ENCODE peak calls at places on chromosomes 7 and 10, in seven cellular contexts. One of them, this sample, is unnamed.

GRCh38 chr10:30503700-30504462 is 69.9 kb downstream of the MAP3K8 start:
- DNase-seq in fibroblast of lung: no peak
- DNase-seq in GM23248: no peak
- DNase-seq in hepatocyte: no peak
- DNase-seq in K562: peak; percentile 64
- DNase-seq in mammary epithelial cell: no peak
- DNase-seq in neural progenitor cell: no peak
- DNase-seq in this sample: no peak

GRCh38 chr10:11335167-11335652 is 276.2 kb downstream of the USP6NL start:
- DNase-seq in neural progenitor cell: no peak
- DNase-seq in mammary epithelial cell: no peak
- DNase-seq in GM23248: no peak
- DNase-seq in hepatocyte: peak; percentile 67
- DNase-seq in fibroblast of lung: no peak
- DNase-seq in K562: peak; percentile 35
- DNase-seq in this sample: peak; percentile 39

GRCh38 chr7:22730921-22731654 is 4.1 kb downstream of the IL6 start:
- DNase-seq in hepatocyte: no peak
- DNase-seq in GM23248: peak; percentile 88
- DNase-seq in fibroblast of lung: peak; percentile 77
- DNase-seq in neural progenitor cell: no peak
- DNase-seq in K562: no peak
- DNase-seq in mammary epithelial cell: peak; percentile 91
- DNase-seq in this sample: peak; percentile 80

GRCh38 chr10:97499561-97500296 is 1.0 kb downstream of the UBTD1 start:
- DNase-seq in mammary epithelial cell: peak; percentile 35
- DNase-seq in fibroblast of lung: peak; percentile 78
- DNase-seq in K562: peak; percentile 24
- DNase-seq in hepatocyte: no peak
- DNase-seq in GM23248: peak; percentile 86
- DNase-seq in neural progenitor cell: peak; percentile 32
- DNase-seq in this sample: peak; percentile 42

GRCh38 chr7:18352339-18353255 is 143.0 kb upstream of the HDAC9 start:
- DNase-seq in neural progenitor cell: peak; percentile 65
- DNase-seq in K562: peak; percentile 37
- DNase-seq in hepatocyte: peak; percentile 73
- DNase-seq in GM23248: peak; percentile 83
- DNase-seq in fibroblast of lung: peak; percentile 78
- DNase-seq in mammary epithelial cell: peak; percentile 67
- DNase-seq in this sample: peak; percentile 58

GRCh38 chr7:51867117-51867516 is 550.5 kb upstream of the COBL start:
- DNase-seq in hepatocyte: no peak
- DNase-seq in mammary epithelial cell: no peak
- DNase-seq in K562: no peak
- DNase-seq in neural progenitor cell: no peak
- DNase-seq in GM23248: no peak
- DNase-seq in fibroblast of lung: no peak
- DNase-seq in this sample: no peak

GRCh38 chr10:49362596-49363260 is 33.2 kb downstream of the DRGX start:
- DNase-seq in mammary epithelial cell: no peak
- DNase-seq in fibroblast of lung: no peak
- DNase-seq in K562: no peak
- DNase-seq in neural progenitor cell: no peak
- DNase-seq in GM23248: no peak
- DNase-seq in hepatocyte: peak; percentile 54
- DNase-seq in this sample: no peak

GRCh38 chr10:100687143-100687953 is 58.0 kb upstream of the PAX2 start:
- DNase-seq in hepatocyte: no peak
- DNase-seq in mammary epithelial cell: no peak
- DNase-seq in fibroblast of lung: no peak
- DNase-seq in K562: no peak
- DNase-seq in neural progenitor cell: peak; percentile 24
- DNase-seq in GM23248: no peak
- DNase-seq in this sample: no peak

GRCh38 chr7:2897023-2897422 is 52.9 kb upstream of the GNA12 start:
- DNase-seq in hepatocyte: no peak
- DNase-seq in fibroblast of lung: no peak
- DNase-seq in K562: no peak
- DNase-seq in mammary epithelial cell: no peak
- DNase-seq in neural progenitor cell: no peak
- DNase-seq in GM23248: no peak
- DNase-seq in this sample: no peak

GRCh38 chr7:69795932-69796331 is 197.7 kb downstream of the AUTS2 start:
- DNase-seq in K562: no peak
- DNase-seq in GM23248: no peak
- DNase-seq in neural progenitor cell: no peak
- DNase-seq in mammary epithelial cell: no peak
- DNase-seq in hepatocyte: no peak
- DNase-seq in fibroblast of lung: no peak
- DNase-seq in this sample: no peak

GRCh38 chr7:151109094-151110048 is 23.1 kb downstream of the AGAP3 start:
- DNase-seq in K562: peak; percentile 80
- DNase-seq in fibroblast of lung: peak; percentile 69
- DNase-seq in mammary epithelial cell: no peak
- DNase-seq in neural progenitor cell: no peak
- DNase-seq in hepatocyte: peak; percentile 56
- DNase-seq in GM23248: peak; percentile 71
- DNase-seq in this sample: no peak

GRCh38 chr7:154505362-154505761 is 453.2 kb downstream of the DPP6 start:
- DNase-seq in GM23248: no peak
- DNase-seq in mammary epithelial cell: no peak
- DNase-seq in K562: no peak
- DNase-seq in hepatocyte: no peak
- DNase-seq in fibroblast of lung: no peak
- DNase-seq in neural progenitor cell: no peak
- DNase-seq in this sample: no peak

GRCh38 chr10:129958118-129958685 is 5.9 kb downstream of the EBF3 start:
- DNase-seq in fibroblast of lung: no peak
- DNase-seq in GM23248: no peak
- DNase-seq in hepatocyte: no peak
- DNase-seq in neural progenitor cell: peak; percentile 70
- DNase-seq in K562: no peak
- DNase-seq in mammary epithelial cell: no peak
- DNase-seq in this sample: no peak

GRCh38 chr7:43612599-43613589 is 30.0 kb downstream of the STK17A start:
- DNase-seq in GM23248: peak; percentile 84
- DNase-seq in hepatocyte: no peak
- DNase-seq in fibroblast of lung: peak; percentile 65
- DNase-seq in neural progenitor cell: no peak
- DNase-seq in mammary epithelial cell: no peak
- DNase-seq in K562: no peak
- DNase-seq in this sample: peak; percentile 75

GRCh38 chr10:88728107-88728763 is 22.2 kb downstream of the LIPK start:
- DNase-seq in hepatocyte: peak; percentile 7
- DNase-seq in mammary epithelial cell: peak; percentile 3
- DNase-seq in fibroblast of lung: no peak
- DNase-seq in neural progenitor cell: peak; percentile 81
- DNase-seq in GM23248: peak; percentile 22
- DNase-seq in K562: peak; percentile 60
- DNase-seq in this sample: no peak

GRCh38 chr10:133058267-133059092 is 29.2 kb upstream of the ADGRA1 start:
- DNase-seq in fibroblast of lung: no peak
- DNase-seq in hepatocyte: no peak
- DNase-seq in mammary epithelial cell: no peak
- DNase-seq in K562: no peak
- DNase-seq in GM23248: peak; percentile 29
- DNase-seq in neural progenitor cell: no peak
- DNase-seq in this sample: no peak

DNA sequence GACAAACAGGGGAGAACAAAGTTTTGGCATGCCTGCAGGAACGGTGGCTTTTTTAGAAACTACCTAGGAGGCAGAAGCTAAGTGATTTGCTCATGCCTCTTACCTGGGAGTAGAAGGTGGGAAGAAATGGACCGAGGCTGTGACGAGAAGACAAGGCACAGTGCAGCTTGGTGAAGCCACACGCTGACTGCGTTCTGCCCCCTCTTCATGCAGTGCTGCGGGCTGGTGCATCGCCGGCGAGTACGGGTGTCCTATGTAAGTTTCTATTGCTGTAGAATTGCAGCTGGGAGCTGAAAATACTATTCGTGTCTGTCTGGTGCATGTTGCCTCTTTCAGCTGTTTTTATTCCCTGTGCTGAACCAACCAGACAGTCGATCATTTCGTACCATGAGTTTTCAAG is 120.8 kb downstream of the CACNB2 start:
- DNase-seq in hepatocyte: no peak
- DNase-seq in GM23248: no peak
- DNase-seq in fibroblast of lung: no peak
- DNase-seq in neural progenitor cell: peak; percentile 5
- DNase-seq in mammary epithelial cell: no peak
- DNase-seq in K562: no peak
- DNase-seq in this sample: no peak
- H2AFZ ChIP-seq in hepatocyte: no peak overlapping the region
- H2AFZ ChIP-seq in GM23248: peak overlapping the region; percentile 60
- H2AFZ ChIP-seq in fibroblast of lung: no peak overlapping the region
- H2AFZ ChIP-seq in neural progenitor cell: peak overlapping the region; percentile 98
- H2AFZ ChIP-seq in mammary epithelial cell: no peak overlapping the region
- H2AFZ ChIP-seq in K562: no peak overlapping the region
- H2AFZ ChIP-seq in this sample: no peak overlapping the region

GRCh38 chr10:32618482-32618881 is 172.5 kb downstream of the CCDC7 start:
- DNase-seq in mammary epithelial cell: no peak
- DNase-seq in fibroblast of lung: no peak
- DNase-seq in hepatocyte: no peak
- DNase-seq in neural progenitor cell: no peak
- DNase-seq in K562: no peak
- DNase-seq in GM23248: no peak
- DNase-seq in this sample: peak; percentile 2

GRCh38 chr10:32621969-32622368 is 176.0 kb downstream of the CCDC7 start:
- DNase-seq in K562: no peak
- DNase-seq in GM23248: no peak
- DNase-seq in neural progenitor cell: no peak
- DNase-seq in mammary epithelial cell: no peak
- DNase-seq in hepatocyte: no peak
- DNase-seq in fibroblast of lung: no peak
- DNase-seq in this sample: no peak

GRCh38 chr10:32622409-32622808 is 176.5 kb downstream of the CCDC7 start:
- DNase-seq in hepatocyte: no peak
- DNase-seq in fibroblast of lung: no peak
- DNase-seq in mammary epithelial cell: no peak
- DNase-seq in K562: no peak
- DNase-seq in GM23248: no peak
- DNase-seq in neural progenitor cell: no peak
- DNase-seq in this sample: no peak

DNA sequence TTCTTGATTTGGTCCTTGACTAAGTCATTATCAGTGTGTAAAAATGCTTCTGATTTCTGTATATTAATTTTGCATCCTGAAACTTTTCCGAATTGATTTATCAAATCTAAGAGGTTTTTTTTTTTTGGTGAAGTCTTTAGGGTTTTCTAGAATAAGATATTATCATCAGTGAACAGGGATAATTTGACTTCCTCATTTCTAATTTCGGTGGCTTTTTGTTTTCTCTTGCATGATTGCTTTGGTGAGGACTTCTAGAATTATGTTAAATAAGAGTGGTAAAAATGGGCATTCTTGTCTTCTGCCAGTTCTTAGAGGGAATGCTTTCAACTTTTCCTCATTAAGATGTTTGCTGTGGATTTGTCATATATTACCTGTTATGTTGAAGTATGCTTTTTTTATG is 170.5 kb downstream of the CCDC7 start:
- DNase-seq in mammary epithelial cell: no peak
- DNase-seq in neural progenitor cell: no peak
- DNase-seq in fibroblast of lung: no peak
- DNase-seq in GM23248: no peak
- DNase-seq in K562: no peak
- DNase-seq in hepatocyte: no peak
- DNase-seq in this sample: no peak
- TF ChIP-seq EZH2 in mammary epithelial cell: no peak
- TF ChIP-seq EZH2 in neural progenitor cell: no peak
- TF ChIP-seq EZH2 in fibroblast of lung: no peak
- TF ChIP-seq EZH2 in GM23248: no peak
- TF ChIP-seq EZH2 in K562: no peak
- TF ChIP-seq EZH2 in hepatocyte: no peak
- TF ChIP-seq EZH2 in this sample: no peak

GRCh38 chr7:94366163-94366562 is 28.5 kb upstream of the COL1A2 start:
- DNase-seq in hepatocyte: no peak
- DNase-seq in GM23248: no peak
- DNase-seq in neural progenitor cell: no peak
- DNase-seq in mammary epithelial cell: no peak
- DNase-seq in K562: no peak
- DNase-seq in fibroblast of lung: no peak
- DNase-seq in this sample: no peak

GRCh38 chr7:94367940-94368339 is 26.8 kb upstream of the COL1A2 start:
- DNase-seq in fibroblast of lung: peak; percentile 75
- DNase-seq in mammary epithelial cell: peak; percentile 16
- DNase-seq in K562: no peak
- DNase-seq in neural progenitor cell: no peak
- DNase-seq in GM23248: peak; percentile 81
- DNase-seq in hepatocyte: peak; percentile 15
- DNase-seq in this sample: peak; percentile 88

GRCh38 chr7:94364816-94365215 is 29.9 kb upstream of the COL1A2 start:
- DNase-seq in GM23248: peak; percentile 68
- DNase-seq in mammary epithelial cell: no peak
- DNase-seq in hepatocyte: no peak
- DNase-seq in neural progenitor cell: no peak
- DNase-seq in K562: no peak
- DNase-seq in fibroblast of lung: no peak
- DNase-seq in this sample: no peak

GRCh38 chr7:94366827-94367226 is 27.9 kb upstream of the COL1A2 start:
- DNase-seq in neural progenitor cell: no peak
- DNase-seq in fibroblast of lung: no peak
- DNase-seq in mammary epithelial cell: no peak
- DNase-seq in hepatocyte: no peak
- DNase-seq in GM23248: peak; percentile 18
- DNase-seq in K562: no peak
- DNase-seq in this sample: no peak

DNA sequence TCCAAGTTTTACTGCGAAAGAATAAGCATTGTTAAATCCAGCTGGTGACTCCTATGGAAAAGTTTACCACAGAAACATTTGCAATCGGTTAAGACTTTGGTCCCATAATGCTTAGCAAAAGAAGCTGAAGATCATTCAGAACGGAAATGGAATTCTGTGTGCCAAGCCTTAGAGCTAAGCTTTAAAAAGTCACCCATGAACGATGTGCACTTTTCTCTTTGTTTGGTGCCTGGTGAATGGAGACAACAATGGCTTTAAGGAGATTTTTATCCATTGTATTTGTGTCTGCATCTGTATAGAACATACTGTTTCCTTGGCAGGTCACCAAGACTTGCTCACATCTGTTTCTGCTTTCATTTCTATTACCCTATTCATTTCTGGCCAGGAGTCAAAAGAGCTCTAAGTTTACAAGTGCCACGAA is 26.3 kb upstream of the COL1A2 start:
- DNase-seq in K562: no peak
- DNase-seq in fibroblast of lung: peak; percentile 96
- DNase-seq in hepatocyte: peak; percentile 77
- DNase-seq in neural progenitor cell: peak; percentile 25
- DNase-seq in GM23248: peak; percentile 95
- DNase-seq in mammary epithelial cell: peak; percentile 20
- DNase-seq in this sample: peak; percentile 86
- H2AFZ ChIP-seq in K562: no peak overlapping the region
- H2AFZ ChIP-seq in fibroblast of lung: peak overlapping the region; percentile 63
- H2AFZ ChIP-seq in hepatocyte: no peak overlapping the region
- H2AFZ ChIP-seq in neural progenitor cell: peak overlapping the region; percentile 0
- H2AFZ ChIP-seq in GM23248: peak overlapping the region; percentile 38
- H2AFZ ChIP-seq in mammary epithelial cell: peak overlapping the region; percentile 79
- H2AFZ ChIP-seq in this sample: peak overlapping the region; percentile 60

DNA sequence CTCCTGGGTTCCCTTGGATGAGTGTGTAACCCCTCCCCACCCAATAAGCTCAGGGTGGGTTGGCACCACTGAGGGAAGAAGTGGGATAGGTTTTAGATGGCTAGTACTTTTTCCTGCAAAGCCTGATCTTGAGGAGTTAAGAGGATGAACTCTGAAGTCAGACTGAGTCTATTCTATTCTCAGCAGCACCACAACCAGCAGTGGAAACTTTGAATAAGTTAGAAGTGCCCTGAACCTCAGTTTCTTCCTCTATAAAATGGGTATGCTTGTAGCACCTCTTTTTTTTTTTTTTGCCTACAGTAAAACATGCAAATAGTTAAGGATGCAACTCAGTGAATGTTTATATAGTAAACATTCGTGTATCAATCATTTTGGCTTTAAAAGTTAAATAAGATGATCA is 7.1 kb downstream of the NKX2-3 start:
- DNase-seq in fibroblast of lung: no peak
- DNase-seq in mammary epithelial cell: no peak
- DNase-seq in neural progenitor cell: no peak
- DNase-seq in GM23248: no peak
- DNase-seq in hepatocyte: no peak
- DNase-seq in K562: no peak
- DNase-seq in this sample: no peak
- TF ChIP-seq EZH2 in fibroblast of lung: peak; percentile 8
- TF ChIP-seq EZH2 in mammary epithelial cell: peak; percentile 36
- TF ChIP-seq EZH2 in neural progenitor cell: no peak
- TF ChIP-seq EZH2 in GM23248: peak; percentile 69
- TF ChIP-seq EZH2 in hepatocyte: no peak
- TF ChIP-seq EZH2 in K562: no peak
- TF ChIP-seq EZH2 in this sample: no peak